ENCODE peak calls at places on chromosomes 6 and 20, in ten cellular contexts. C is T-helper 17 cell; A is amniotic stem cell; J is endothelial cell; D is CD8-positive, alpha-beta T cell; Z is cardiac fibroblast; X is HTR-8/SVneo; L is activated naive CD4-positive, alpha-beta T cell; M is T-cell; P is GM10248. E is an unnamed sample.

GRCh38 chr6:11380969-11381744 is 148.7 kb upstream of the NEDD9 start:
- DNase-seq in C (no peak), A (no peak), J (no peak), D (no peak), Z (no peak), X (no peak), L (no peak), M (no peak), P (no peak), E (peak; percentile 71)

GRCh38 chr6:30759575-30760239 is 15.4 kb upstream of the IER3 start:
- DNase-seq in C (no peak), A (peak; percentile 75), J (no peak), D (no peak), Z (peak; percentile 98), X (peak; percentile 85), L (no peak), M (no peak), P (no peak), E (no peak)

GRCh38 chr6:10140824-10141223 is 274.1 kb downstream of the TFAP2A start:
- DNase-seq in C (no peak), A (peak; percentile 13), J (no peak), D (no peak), Z (peak; percentile 11), X (no peak), L (no peak), M (no peak), P (no peak), E (no peak)

GRCh38 chr6:94785514-94785913 is 791.8 kb upstream of the MANEA start:
- DNase-seq in C (no peak), A (no peak), J (no peak), D (no peak), Z (no peak), X (no peak), L (no peak), M (no peak), P (no peak), E (no peak)

GRCh38 chr6:30156262-30156599 is 4.8 kb downstream of the TRIM10 start:
- DNase-seq in C (no peak), A (no peak), J (no peak), D (no peak), Z (peak; percentile 76), X (peak; percentile 79), L (no peak), M (no peak), P (no peak), E (peak; percentile 85)

GRCh38 chr6:5367510-5367909 is 106.2 kb downstream of the FARS2 start:
- DNase-seq in C (no peak), A (no peak), J (no peak), D (no peak), Z (no peak), X (no peak), L (no peak), M (no peak), P (no peak), E (no peak)

GRCh38 chr20:33732166-33732970 is 572 bp downstream of the ZNF341 start:
- DNase-seq in C (no peak), A (peak; percentile 41), J (no peak), D (peak; percentile 83), Z (no peak), X (no peak), L (peak; percentile 71), M (no peak), P (peak; percentile 83), E (peak; percentile 41)

GRCh38 chr6:76814496-76815458 is 648.5 kb downstream of the HTR1B start:
- DNase-seq in C (no peak), A (no peak), J (no peak), D (no peak), Z (peak; percentile 37), X (no peak), L (no peak), M (no peak), P (no peak), E (no peak)

GRCh38 chr20:48769111-48769879 is 58.5 kb downstream of the PREX1 start:
- DNase-seq in C (peak; percentile 62), A (no peak), J (no peak), D (peak; percentile 85), Z (peak; percentile 31), X (no peak), L (peak; percentile 35), M (peak; percentile 91), P (peak; percentile 68), E (no peak)

GRCh38 chr6:43733471-43734293 is 36.3 kb upstream of the VEGFA start:
- DNase-seq in C (peak; percentile 31), A (no peak), J (no peak), D (peak; percentile 28), Z (no peak), X (no peak), L (no peak), M (peak; percentile 69), P (peak; percentile 56), E (no peak)

GRCh38 chr20:23939063-23939462 is 49.5 kb downstream of the GGTLC1 start:
- DNase-seq in C (no peak), A (no peak), J (no peak), D (no peak), Z (no peak), X (no peak), L (no peak), M (no peak), P (no peak), E (no peak)

GRCh38 chr6:8177721-8178120 is 75.4 kb upstream of the EEF1E1 start:
- DNase-seq in C (no peak), A (no peak), J (no peak), D (no peak), Z (no peak), X (no peak), L (no peak), M (no peak), P (no peak), E (no peak)

GRCh38 chr20:31719644-31720485 is 2.8 kb downstream of the BCL2L1 start:
- DNase-seq in C (no peak), A (no peak), J (no peak), D (no peak), Z (peak; percentile 68), X (no peak), L (no peak), M (no peak), P (no peak), E (peak; percentile 62)

GRCh38 chr20:13771853-13772453 is 12.8 kb downstream of the ESF1 start:
- DNase-seq in C (no peak), A (no peak), J (no peak), D (no peak), Z (peak; percentile 48), X (peak; percentile 27), L (no peak), M (no peak), P (peak; percentile 31), E (peak; percentile 77)

GRCh38 chr20:57710841-57711240 is 1.0 kb upstream of the PMEPA1 start:
- DNase-seq in C (no peak), A (no peak), J (no peak), D (no peak), Z (no peak), X (no peak), L (no peak), M (no peak), P (no peak), E (no peak)

GRCh38 chr20:9442858-9443257 is 71.5 kb upstream of the LAMP5 start:
- DNase-seq in C (no peak), A (no peak), J (no peak), D (no peak), Z (peak; percentile 3), X (no peak), L (no peak), M (no peak), P (peak; percentile 7), E (no peak)

GRCh38 chr6:127471379-127472255 is 12.4 kb upstream of the KIAA0408 start:
- DNase-seq in C (no peak), A (no peak), J (no peak), D (no peak), Z (peak; percentile 16), X (no peak), L (no peak), M (no peak), P (no peak), E (no peak)

GRCh38 chr6:156719720-156720563 is 57.2 kb upstream of the ARID1B start:
- DNase-seq in C (peak; percentile 50), A (peak; percentile 31), J (peak; percentile 39), D (peak; percentile 67), Z (peak; percentile 94), X (peak; percentile 13), L (peak; percentile 9), M (peak; percentile 69), P (peak; percentile 76), E (no peak)

GRCh38 chr6:24991748-24992467 is 56.1 kb upstream of the RIPOR2 start:
- DNase-seq in C (peak; percentile 61), A (no peak), J (peak; percentile 49), D (peak; percentile 75), Z (peak; percentile 64), X (peak; percentile 51), L (peak; percentile 16), M (peak; percentile 70), P (peak; percentile 68), E (peak; percentile 75)

GRCh38 chr20:14333734-14334133 is 3.7 kb downstream of the FLRT3 start:
- DNase-seq in C (no peak), A (no peak), J (no peak), D (no peak), Z (no peak), X (no peak), L (no peak), M (no peak), P (no peak), E (no peak)

GRCh38 chr6:151448623-151449022 is 3.3 kb downstream of the RMND1 start:
- DNase-seq in C (no peak), A (no peak), J (no peak), D (no peak), Z (no peak), X (no peak), L (no peak), M (no peak), P (no peak), E (peak; percentile 14)

GRCh38 chr6:139150915-139151314 is 16.0 kb downstream of the HECA start:
- DNase-seq in C (no peak), A (no peak), J (no peak), D (no peak), Z (no peak), X (no peak), L (no peak), M (no peak), P (no peak), E (no peak)

GRCh38 chr6:125207956-125208355 is 54.4 kb downstream of the TPD52L1 start:
- DNase-seq in C (no peak), A (no peak), J (no peak), D (no peak), Z (no peak), X (no peak), L (no peak), M (no peak), P (no peak), E (no peak)

GRCh38 chr6:37637562-37638413 is 59.9 kb downstream of the MDGA1 start:
- DNase-seq in C (no peak), A (no peak), J (no peak), D (no peak), Z (no peak), X (no peak), L (no peak), M (no peak), P (no peak), E (no peak)

GRCh38 chr20:31915491-31916280 is 36.2 kb downstream of the PDRG1 start:
- DNase-seq in C (no peak), A (no peak), J (no peak), D (no peak), Z (no peak), X (no peak), L (no peak), M (no peak), P (peak; percentile 5), E (no peak)

GRCh38 chr6:43835872-43836419 is 65.9 kb downstream of the VEGFA start:
- DNase-seq in C (no peak), A (no peak), J (no peak), D (no peak), Z (no peak), X (no peak), L (no peak), M (no peak), P (no peak), E (no peak)

GRCh38 chr6:92110390-92110789 is 1309.0 kb downstream of the EPHA7 start:
- DNase-seq in C (no peak), A (no peak), J (no peak), D (no peak), Z (no peak), X (no peak), L (no peak), M (no peak), P (no peak), E (no peak)

GRCh38 chr6:80366721-80367120 is 260.2 kb downstream of the BCKDHB start:
- DNase-seq in C (no peak), A (no peak), J (no peak), D (no peak), Z (peak; percentile 45), X (no peak), L (no peak), M (no peak), P (no peak), E (peak; percentile 23)